ENCODE peak calls at places on chromosomes 5 and 9, in seven cellular contexts. O is fibroblast of mammary gland, Z is body of pancreas, U is fibroblast of the aortic adventitia, N is heart left ventricle, D is kidney epithelial cell, B is lower leg skin. S is an unnamed sample.

GRCh38 chr5:71783891-71784290 is 64.8 kb downstream of the CARTPT start:
- DNase-seq in O (no peak), Z (no peak), U (no peak), N (no peak), D (no peak), B (no peak), S (no peak)

GRCh38 chr9:109956811-109957440 is 176.9 kb downstream of the PALM2AKAP2 start:
- DNase-seq in O (peak), Z (no peak), U (peak), N (no peak), D (no peak), B (no peak), S (no peak)

GRCh38 chr5:180353963-180354574 is 933 bp upstream of the GFPT2 start:
- DNase-seq in O (no peak), Z (no peak), U (no peak), N (no peak), D (no peak), B (no peak), S (no peak)

GRCh38 chr9:38439916-38440301 is 15.7 kb upstream of the IGFBPL1 start:
- DNase-seq in O (no peak), Z (no peak), U (no peak), N (no peak), D (no peak), B (no peak), S (no peak)

GRCh38 chr5:160339406-160340140 is 27.2 kb upstream of the CCNJL start:
- DNase-seq in O (peak), Z (no peak), U (peak), N (no peak), D (no peak), B (no peak), S (no peak)

GRCh38 chr5:175379867-175380266 is 64.1 kb downstream of the DRD1 start:
- DNase-seq in O (no peak), Z (no peak), U (no peak), N (no peak), D (no peak), B (no peak), S (no peak)

GRCh38 chr9:84271004-84271886 is 69.3 kb downstream of the SLC28A3 start:
- DNase-seq in O (peak), Z (peak), U (peak), N (peak), D (peak), B (peak), S (peak)

GRCh38 chr9:34049630-34050384 is 1.1 kb upstream of the UBAP2 start:
- DNase-seq in O (no peak), Z (peak), U (no peak), N (no peak), D (no peak), B (no peak), S (no peak)

GRCh38 chr9:137461663-137462395 is 2.7 kb upstream of the NSMF start:
- DNase-seq in O (peak), Z (no peak), U (no peak), N (peak), D (no peak), B (no peak), S (peak)

GRCh38 chr5:159209438-159210305 is at the start of gene RNF145:
- DNase-seq in O (peak), Z (peak), U (peak), N (peak), D (no peak), B (peak), S (peak)

GRCh38 chr5:159211712-159212111 is 2.4 kb upstream of the RNF145 start:
- DNase-seq in O (no peak), Z (peak), U (no peak), N (no peak), D (no peak), B (no peak), S (no peak)

GRCh38 chr5:159208508-159209437 is 580 bp downstream of the RNF145 start:
- DNase-seq in O (no peak), Z (peak), U (peak), N (peak), D (no peak), B (peak), S (peak)

GRCh38 chr5:159210846-159211245 is 1.5 kb upstream of the RNF145 start:
- DNase-seq in O (no peak), Z (no peak), U (no peak), N (no peak), D (no peak), B (no peak), S (no peak)

GRCh38 chr5:159210306-159210722 is 961 bp upstream of the RNF145 start:
- DNase-seq in O (no peak), Z (peak), U (no peak), N (no peak), D (no peak), B (peak), S (no peak)
- H3K4me3 ChIP-seq in O (no peak), Z (no peak), U (no peak), N (no peak), D (no peak), B (no peak), S (no peak)

GRCh38 chr5:54720346-54720745 is 202.8 kb downstream of the SNX18 start:
- DNase-seq in O (no peak), Z (no peak), U (no peak), N (no peak), D (no peak), B (no peak), S (no peak)
- TF ChIP-seq CTCF in O (no peak), Z (no peak), U (no peak), N (no peak), D (no peak), B (no peak), S (no peak)

GRCh38 chr5:176817369-176817841 is 7.0 kb downstream of the UNC5A start:
- DNase-seq in O (no peak), Z (no peak), U (no peak), N (no peak), D (no peak), B (no peak), S (no peak)

GRCh38 chr5:176819476-176819875 is 9.1 kb downstream of the UNC5A start:
- DNase-seq in O (no peak), Z (no peak), U (no peak), N (no peak), D (no peak), B (no peak), S (no peak)

GRCh38 chr5:176816791-176817272 is 6.5 kb downstream of the UNC5A start:
- DNase-seq in O (no peak), Z (no peak), U (no peak), N (no peak), D (no peak), B (no peak), S (no peak)

GRCh38 chr5:176818391-176819098 is 8.2 kb downstream of the UNC5A start:
- DNase-seq in O (no peak), Z (no peak), U (no peak), N (no peak), D (no peak), B (no peak), S (no peak)

DNA sequence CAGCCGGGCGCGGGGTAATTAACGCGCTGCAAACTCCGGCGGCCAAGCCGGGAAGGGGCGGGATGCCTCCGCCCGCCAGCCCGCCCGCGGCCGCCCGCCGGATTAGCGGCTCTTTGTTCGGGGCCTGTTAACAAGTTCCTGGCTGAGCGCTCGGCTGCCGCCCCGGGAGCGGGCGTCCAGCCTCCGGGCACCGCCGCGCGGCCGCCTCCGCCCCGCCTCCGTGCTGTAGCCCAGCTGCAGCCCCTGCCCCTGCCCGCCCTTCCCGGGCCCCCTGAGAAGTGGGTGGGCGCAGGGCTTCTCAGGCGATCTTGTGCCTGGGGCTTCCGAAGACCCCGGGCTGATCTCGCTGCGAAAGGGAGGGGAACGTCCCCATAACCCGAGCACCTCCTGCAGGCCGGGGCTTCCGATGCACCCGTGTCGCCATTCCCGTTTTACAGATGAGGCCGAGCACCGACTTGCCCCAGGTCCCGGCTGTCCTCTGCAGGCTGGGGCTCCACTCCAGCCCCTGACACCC is 7.6 kb downstream of the UNC5A start:
- DNase-seq in O (peak), Z (peak), U (no peak), N (no peak), D (no peak), B (no peak), S (peak)
- H3K4me3 ChIP-seq in O (no peak), Z (no peak), U (no peak), N (no peak), D (peak), B (no peak), S (peak)

GRCh38 chr5:12272389-12272788 is 368.1 kb upstream of the CTNND2 start:
- DNase-seq in O (no peak), Z (no peak), U (no peak), N (no peak), D (no peak), B (no peak), S (no peak)
- TF ChIP-seq CTCF in O (no peak), Z (no peak), U (no peak), N (no peak), D (no peak), B (no peak), S (no peak)